ENCODE peak calls at places on chromosomes 11 and 22, in seven cellular contexts. L is breast epithelium, A is heart left ventricle, I is IMR-90, S is esophagus squamous epithelium, P is Peyer's patch, B is right lobe of liver. C is an unnamed sample.

GRCh38 chr11:42066113-42066512 is 606.7 kb upstream of the LRRC4C start:
- DNase-seq in L (no peak), A (no peak), I (no peak), S (no peak), P (no peak), B (no peak), C (no peak)

GRCh38 chr11:73047773-73048371 is 94.2 kb downstream of the FCHSD2 start:
- DNase-seq in L (no peak), A (no peak), I (no peak), S (no peak), P (no peak), B (no peak), C (no peak)

GRCh38 chr11:81869337-81870065 is 864.2 kb downstream of the FAM181B start:
- DNase-seq in L (no peak), A (no peak), I (no peak), S (no peak), P (peak), B (no peak), C (no peak)

GRCh38 chr22:49934891-49935557 is 16.6 kb downstream of the CRELD2 start:
- DNase-seq in L (peak), A (peak), I (peak), S (no peak), P (peak), B (peak), C (peak)

GRCh38 chr11:1826552-1827094 is 8.2 kb upstream of the SYT8 start:
- DNase-seq in L (peak), A (no peak), I (peak), S (no peak), P (peak), B (no peak), C (no peak)

GRCh38 chr11:19828382-19829108 is 115.9 kb downstream of the NAV2 start:
- DNase-seq in L (no peak), A (no peak), I (no peak), S (no peak), P (no peak), B (no peak), C (no peak)

GRCh38 chr11:122706261-122706660 is 50.7 kb downstream of the UBASH3B start:
- DNase-seq in L (no peak), A (no peak), I (peak), S (no peak), P (no peak), B (no peak), C (no peak)

GRCh38 chr11:8062781-8063257 is 18.2 kb upstream of the TUB start:
- DNase-seq in L (no peak), A (no peak), I (no peak), S (no peak), P (peak), B (no peak), C (peak)

GRCh38 chr22:28931844-28932561 is 48.6 kb downstream of the ZNRF3 start:
- DNase-seq in L (no peak), A (no peak), I (no peak), S (no peak), P (no peak), B (no peak), C (peak)

GRCh38 chr11:85737738-85738137 is 51.7 kb upstream of the CCDC89 start:
- DNase-seq in L (no peak), A (no peak), I (no peak), S (no peak), P (peak), B (no peak), C (no peak)

GRCh38 chr11:79040348-79040747 is 400.5 kb downstream of the TENM4 start:
- DNase-seq in L (no peak), A (no peak), I (peak), S (no peak), P (no peak), B (no peak), C (no peak)

GRCh38 chr22:50376064-50376747 is 33.1 kb downstream of the PPP6R2 start:
- DNase-seq in L (no peak), A (no peak), I (no peak), S (no peak), P (no peak), B (no peak), C (no peak)

GRCh38 chr11:68727783-68728182 is 23.5 kb downstream of the TESMIN start:
- DNase-seq in L (no peak), A (no peak), I (peak), S (no peak), P (no peak), B (no peak), C (no peak)

GRCh38 chr11:2940166-2940929 is 11.1 kb upstream of the PHLDA2 start:
- DNase-seq in L (peak), A (no peak), I (no peak), S (no peak), P (peak), B (no peak), C (no peak)

GRCh38 chr11:11347583-11347982 is 5.5 kb downstream of the CSNK2A3 start:
- DNase-seq in L (no peak), A (peak), I (no peak), S (no peak), P (no peak), B (no peak), C (no peak)

GRCh38 chr11:57303990-57304579 is 20.7 kb downstream of the TNKS1BP1 start:
- DNase-seq in L (no peak), A (peak), I (no peak), S (no peak), P (no peak), B (no peak), C (peak)

GRCh38 chr11:72904016-72904415 is 89.8 kb downstream of the ATG16L2 start:
- DNase-seq in L (no peak), A (no peak), I (no peak), S (no peak), P (no peak), B (no peak), C (no peak)

GRCh38 chr11:112977620-112978212 is 16.5 kb downstream of the NCAM1 start:
- DNase-seq in L (no peak), A (no peak), I (peak), S (no peak), P (no peak), B (no peak), C (peak)

GRCh38 chr11:76157891-76158290 is 48.4 kb downstream of the WNT11 start:
- DNase-seq in L (no peak), A (no peak), I (no peak), S (no peak), P (no peak), B (no peak), C (no peak)

GRCh38 chr11:76415073-76415472 is 29.7 kb upstream of the EMSY start:
- DNase-seq in L (no peak), A (no peak), I (no peak), S (no peak), P (no peak), B (no peak), C (no peak)

GRCh38 chr22:48827228-48827810 is 1000.4 kb downstream of the BRD1 start:
- DNase-seq in L (peak), A (no peak), I (no peak), S (no peak), P (peak), B (no peak), C (peak)

GRCh38 chr11:134654161-134654915 is 242.3 kb upstream of the B3GAT1 start:
- DNase-seq in L (peak), A (no peak), I (no peak), S (no peak), P (peak), B (no peak), C (peak)

GRCh38 chr11:12189543-12190235 is 79.3 kb downstream of the MICAL2 start:
- DNase-seq in L (peak), A (no peak), I (no peak), S (no peak), P (no peak), B (no peak), C (peak)

GRCh38 chr11:113022267-113022666 is 61.0 kb downstream of the NCAM1 start:
- DNase-seq in L (no peak), A (no peak), I (no peak), S (no peak), P (no peak), B (no peak), C (no peak)

GRCh38 chr22:18001040-18001893 is 23.1 kb downstream of the MICAL3 start:
- DNase-seq in L (peak), A (peak), I (peak), S (peak), P (peak), B (peak), C (peak)

GRCh38 chr11:116500002-116500832 is 272.6 kb downstream of the BUD13 start:
- DNase-seq in L (no peak), A (no peak), I (no peak), S (no peak), P (no peak), B (no peak), C (no peak)

GRCh38 chr11:82763167-82763566 is 29.5 kb upstream of the FAM181B start:
- DNase-seq in L (no peak), A (no peak), I (no peak), S (no peak), P (no peak), B (no peak), C (no peak)

GRCh38 chr11:15714641-15715399 is 600.1 kb downstream of the INSC start:
- DNase-seq in L (no peak), A (no peak), I (peak), S (no peak), P (no peak), B (no peak), C (no peak)

GRCh38 chr11:77079666-77080065 is 12.9 kb downstream of the CAPN5 start:
- DNase-seq in L (no peak), A (no peak), I (no peak), S (no peak), P (no peak), B (no peak), C (no peak)

GRCh38 chr11:36014906-36015305 is 71.0 kb downstream of the LDLRAD3 start:
- DNase-seq in L (no peak), A (no peak), I (no peak), S (no peak), P (no peak), B (no peak), C (no peak)

DNA sequence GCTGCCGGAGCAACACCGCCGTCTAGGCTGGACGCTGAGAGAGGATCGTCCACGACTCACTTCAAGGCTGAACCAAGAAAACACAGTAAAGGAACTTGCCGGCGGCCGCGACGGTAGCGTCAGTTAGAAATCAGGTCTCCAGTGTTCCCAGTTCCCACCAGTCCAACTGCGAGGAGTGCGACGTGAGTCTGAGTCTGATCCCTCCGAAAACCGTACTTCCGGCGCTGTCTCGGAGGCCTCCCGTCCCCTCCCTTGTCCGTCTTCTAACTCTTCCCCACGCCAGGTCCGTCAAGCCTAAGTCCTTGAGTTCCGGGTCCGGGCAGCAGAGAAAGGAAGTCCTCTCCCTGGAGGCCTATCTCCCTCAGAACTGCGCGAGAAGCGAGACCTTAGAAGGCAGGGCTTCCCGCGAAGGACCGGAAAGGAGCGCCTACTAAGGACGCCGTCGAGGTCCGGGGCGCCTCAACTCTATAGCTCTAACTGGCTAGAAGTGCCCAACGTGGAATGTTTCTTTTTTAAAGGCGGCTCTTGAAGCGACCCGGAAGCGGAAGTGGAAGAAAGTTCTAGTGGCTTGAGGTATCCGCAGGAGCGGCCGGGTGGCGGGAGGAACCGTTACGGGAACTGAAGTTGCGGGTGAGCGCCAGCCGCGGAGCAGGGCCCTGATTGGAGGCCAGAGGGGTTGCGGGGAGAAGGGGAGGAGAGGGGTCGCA is at the start of the genes BANF1 and EIF1AD:
- DNase-seq in L (peak), A (peak), I (peak), S (peak), P (peak), B (peak), C (peak)
- TF ChIP-seq POLR2A in L (peak), A (peak), I (peak), S (peak), P (peak), B (peak), C (no peak)

GRCh38 chr11:33291004-33291777 is 34.0 kb downstream of the HIPK3 start:
- DNase-seq in L (no peak), A (peak), I (peak), S (no peak), P (no peak), B (no peak), C (no peak)
- H3K4me3 ChIP-seq in L (no peak), A (no peak), I (no peak), S (no peak), P (no peak), B (no peak), C (no peak)

GRCh38 chr11:44917741-44918140 is 32.9 kb downstream of the TP53I11 start:
- DNase-seq in L (no peak), A (no peak), I (no peak), S (no peak), P (no peak), B (no peak), C (no peak)

GRCh38 chr11:44914105-44914504 is 36.6 kb downstream of the TP53I11 start:
- DNase-seq in L (no peak), A (no peak), I (no peak), S (no peak), P (no peak), B (no peak), C (no peak)

GRCh38 chr11:44916316-44916715 is 34.4 kb downstream of the TP53I11 start:
- DNase-seq in L (no peak), A (no peak), I (no peak), S (no peak), P (no peak), B (no peak), C (no peak)

GRCh38 chr11:44915621-44916020 is 35.1 kb downstream of the TP53I11 start:
- DNase-seq in L (no peak), A (no peak), I (no peak), S (no peak), P (no peak), B (no peak), C (no peak)

DNA sequence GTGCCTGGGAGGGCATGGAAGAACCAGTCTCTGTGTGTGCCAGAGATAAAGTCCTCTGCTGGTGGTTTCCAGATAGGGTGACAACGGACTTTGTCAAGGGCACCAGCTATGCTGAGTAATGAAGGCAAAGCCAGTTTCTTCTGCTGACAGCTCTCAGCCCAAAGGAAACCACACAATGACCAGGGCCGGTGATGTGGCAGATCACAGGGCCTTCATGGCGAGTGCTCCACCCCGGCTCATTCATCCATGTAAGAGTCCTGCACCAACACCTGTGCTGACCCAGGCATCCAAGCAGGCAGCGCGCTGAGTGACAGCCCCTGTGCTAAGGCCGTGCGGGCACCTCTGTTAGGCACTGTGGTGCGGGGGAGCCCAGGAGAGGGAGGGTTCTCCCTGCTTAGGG is 33.9 kb downstream of the TP53I11 start:
- DNase-seq in L (no peak), A (no peak), I (no peak), S (no peak), P (no peak), B (no peak), C (no peak)
- TF ChIP-seq CTCF in L (no peak), A (no peak), I (no peak), S (no peak), P (no peak), B (no peak), C (no peak)

DNA sequence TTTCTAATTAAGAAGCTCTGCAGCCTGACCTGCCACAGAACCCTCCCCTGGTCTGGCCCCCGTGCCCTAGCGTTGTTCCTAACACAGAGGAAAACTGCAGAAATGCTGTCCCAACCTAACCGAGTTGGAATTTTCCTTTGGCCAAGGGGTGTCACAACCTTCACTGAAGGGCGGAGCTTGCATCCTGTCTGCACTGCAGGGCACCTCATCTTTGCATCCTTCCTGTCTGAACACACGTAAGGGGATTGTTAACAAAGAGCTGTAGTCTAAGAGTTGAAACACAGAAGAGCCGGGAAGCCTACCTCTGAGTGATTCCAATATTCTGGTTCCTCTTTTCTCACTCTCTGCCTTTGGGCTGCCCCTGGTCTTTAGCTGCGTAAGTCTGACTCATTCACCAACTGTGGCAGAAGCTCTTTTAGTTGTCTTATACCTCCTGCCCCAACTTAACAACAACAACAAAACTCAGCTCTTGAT is 1.6 kb downstream of the DIXDC1 start:
- DNase-seq in L (no peak), A (no peak), I (peak), S (no peak), P (no peak), B (no peak), C (no peak)
- TF ChIP-seq POLR2A in L (no peak), A (no peak), I (peak), S (no peak), P (no peak), B (no peak), C (no peak)